ENCODE peak calls at places on chromosomes 13 and 19, in six cellular contexts. G is stromal cell of bone marrow; B is nucleus accumbens; F is memory B cell; Y is RPMI8226; H is activated naive CD4-positive, alpha-beta T cell treated with Interleukin-2 at 50 U/mL for 16 hours. E is an unnamed sample.

GRCh38 chr19:41265376-41266153 is 1.4 kb downstream of the HNRNPUL1 start:
- DNase-seq in Y (peak), B (no peak), H (peak), G (no peak), F (no peak), E (no peak)

GRCh38 chr13:47114030-47114429 is 217.2 kb upstream of the HTR2A start:
- DNase-seq in B (no peak), G (peak), Y (no peak), F (no peak), H (no peak), E (peak)

GRCh38 chr13:25375727-25376358 is 4.1 kb downstream of the ATP8A2 start:
- DNase-seq in H (peak), B (no peak), F (peak), G (peak), Y (peak), E (peak)

GRCh38 chr19:918481-919156 is 1.5 kb downstream of the KISS1R start:
- DNase-seq in H (no peak), B (no peak), Y (peak), F (no peak), G (no peak), E (no peak)

GRCh38 chr19:45782820-45783785 is 813 bp upstream of the DMPK start:
- DNase-seq in G (peak), F (no peak), B (no peak), H (no peak), Y (no peak), E (no peak)

GRCh38 chr13:85287528-85287927 is 511.7 kb downstream of the SLITRK6 start:
- DNase-seq in F (no peak), H (no peak), B (no peak), G (no peak), Y (no peak), E (no peak)

GRCh38 chr19:7673995-7674667 is 2.8 kb upstream of the MCEMP1 start:
- DNase-seq in Y (peak), H (peak), B (no peak), F (no peak), G (no peak), E (no peak)

GRCh38 chr19:17405250-17406038 is at the start of gene BST2:
- DNase-seq in B (no peak), Y (peak), H (peak), F (no peak), G (no peak), E (no peak)

GRCh38 chr19:40802300-40803169 is 3.5 kb downstream of the EGLN2 start:
- DNase-seq in B (no peak), Y (no peak), H (no peak), G (no peak), F (no peak), E (no peak)